ENCODE peak calls at places on chromosome 12, in seven cellular contexts. C is activated CD4-positive, CD25-positive, alpha-beta regulatory T cell; R is neural crest cell; Y is GM06990; T is astrocyte of the hippocampus; V is stimulated activated CD4-positive, alpha-beta T cell treated with anti-CD3 and anti-CD28 coated beads, Interleukin-15, amount 100 ng/mL, for 1 hour; J is pancreas. F is an unnamed sample.

GRCh38 chr12:49533331-49533730 is 5.5 kb upstream of the KCNH3 start:
- DNase-seq in T (no peak), R (no peak), J (no peak), V (no peak), C (no peak), Y (no peak), F (no peak)

GRCh38 chr12:122516544-122517361 is 10.0 kb downstream of the RSRC2 start:
- DNase-seq in Y (no peak), R (no peak), V (no peak), J (no peak), T (no peak), C (no peak), F (no peak)

GRCh38 chr12:13079440-13079906 is 24.0 kb downstream of the GSG1 start:
- DNase-seq in R (no peak), V (no peak), J (no peak), C (no peak), Y (no peak), T (no peak), F (no peak)

GRCh38 chr12:53948650-53949593 is 5.8 kb upstream of the HOXC12 start:
- DNase-seq in R (no peak), C (no peak), Y (no peak), T (no peak), J (no peak), V (no peak), F (no peak)

GRCh38 chr12:132603240-132604107 is 6.9 kb downstream of the LRCOL1 start:
- DNase-seq in T (no peak), R (no peak), J (no peak), Y (no peak), V (no peak), C (peak; percentile 11), F (no peak)

GRCh38 chr12:5388581-5389535 is 43.0 kb upstream of the NTF3 start:
- DNase-seq in R (no peak), T (peak; percentile 6), Y (no peak), J (no peak), C (no peak), V (no peak), F (no peak)

GRCh38 chr12:11607313-11608081 is 42.0 kb upstream of the ETV6 start:
- DNase-seq in V (no peak), T (peak; percentile 61), C (no peak), Y (no peak), R (no peak), J (no peak), F (no peak)

GRCh38 chr12:64672925-64673409 is 62.7 kb downstream of the RASSF3 start:
- DNase-seq in C (no peak), Y (no peak), R (no peak), V (no peak), J (peak; percentile 69), T (no peak), F (peak; percentile 40)

GRCh38 chr12:132620113-132620892 is 1.7 kb downstream of the P2RX2 start:
- DNase-seq in T (no peak), R (no peak), J (no peak), C (no peak), V (no peak), Y (no peak), F (no peak)

GRCh38 chr12:121304306-121304705 is 7.8 kb upstream of the CAMKK2 start:
- DNase-seq in Y (no peak), J (no peak), V (no peak), C (no peak), T (no peak), R (no peak), F (no peak)

GRCh38 chr12:66035289-66035961 is 95.1 kb downstream of the LLPH start:
- DNase-seq in V (no peak), Y (no peak), R (peak; percentile 22), C (no peak), J (no peak), T (peak; percentile 67), F (no peak)

GRCh38 chr12:111788178-111788654 is 21.5 kb downstream of the ALDH2 start:
- DNase-seq in T (no peak), Y (no peak), C (no peak), J (peak; percentile 77), V (no peak), R (no peak), F (no peak)

F was measured in naive thymus-derived CD8-positive, alpha-beta T cell.